ENCODE peak calls at places on chromosomes 7 and 10, in five cellular contexts. K is body of pancreas, E is pancreas, D is endodermal cell, C is left lung. J is an unnamed sample. For H3K4me1, the result is how much of the 10 kb centered on the place peaks cover.

GRCh38 chr10:33657154-33657900 is 322.9 kb upstream of the NRP1 start:
- DNase-seq in C (no peak), K (no peak), E (no peak), D (no peak), J (peak)

GRCh38 chr7:1920266-1920681 is 250.2 kb downstream of the ELFN1 start:
- DNase-seq in K (peak), E (no peak), D (no peak), C (no peak), J (no peak)

GRCh38 chr7:33578166-33578565 is 327.2 kb upstream of the BMPER start:
- DNase-seq in E (no peak), C (no peak), D (no peak), K (no peak), J (no peak)

GRCh38 chr7:157602581-157602980 is 265.8 kb downstream of the DNAJB6 start:
- DNase-seq in C (no peak), D (no peak), K (no peak), E (no peak), J (no peak)

GRCh38 chr10:109593686-109594085 is 329.6 kb downstream of the XPNPEP1 start:
- DNase-seq in E (no peak), C (no peak), D (no peak), K (no peak), J (no peak)

GRCh38 chr10:49633327-49634045 is 19.6 kb downstream of the CHAT start:
- DNase-seq in K (no peak), E (no peak), C (no peak), D (peak), J (no peak)

GRCh38 chr7:122532406-122533269 is 166.3 kb downstream of the RNF133 start:
- DNase-seq in C (no peak), K (no peak), D (peak), E (no peak), J (no peak)

GRCh38 chr7:22121702-22122474 is 176.2 kb upstream of the CDCA7L start:
- DNase-seq in C (no peak), K (no peak), E (no peak), D (no peak), J (no peak)

GRCh38 chr7:30702200-30702599 is 19.9 kb upstream of the CRHR2 start:
- DNase-seq in C (no peak), E (no peak), K (no peak), D (no peak), J (no peak)

GRCh38 chr10:26157734-26158133 is 58.8 kb upstream of the GAD2 start:
- DNase-seq in D (peak), K (no peak), C (no peak), E (no peak), J (no peak)

GRCh38 chr7:47095906-47096305 is 486.0 kb downstream of the TNS3 start:
- DNase-seq in D (no peak), K (no peak), E (no peak), C (no peak), J (no peak)

GRCh38 chr7:105934577-105935185 is 28.4 kb upstream of the CDHR3 start:
- DNase-seq in K (peak), D (peak), E (peak), C (no peak), J (peak)

GRCh38 chr7:42932861-42933591 is 850 bp downstream of the MRPL32 start:
- DNase-seq in D (peak), K (peak), E (peak), C (no peak), J (no peak)

GRCh38 chr10:114751856-114752255 is 69.7 kb upstream of the FHIP2A start:
- DNase-seq in K (no peak), E (no peak), C (no peak), D (no peak), J (no peak)

GRCh38 chr7:143480501-143480900 is 2.8 kb downstream of the TAS2R41 start:
- DNase-seq in K (no peak), C (no peak), D (no peak), E (no peak), J (no peak)

GRCh38 chr10:38127812-38128211 is 33.7 kb downstream of the ZNF37A start:
- DNase-seq in D (no peak), E (no peak), K (no peak), C (no peak), J (no peak)

GRCh38 chr7:55013851-55014250 is 5.0 kb upstream of the EGFR start:
- DNase-seq in K (no peak), C (no peak), D (no peak), E (no peak), J (no peak)

GRCh38 chr7:36575832-36576231 is 148.5 kb downstream of the AOAH start:
- DNase-seq in E (no peak), K (no peak), C (no peak), D (no peak), J (no peak)

GRCh38 chr10:6186894-6187256 is 15.9 kb upstream of the PFKFB3 start:
- DNase-seq in K (no peak), D (no peak), E (no peak), C (no peak), J (no peak)

GRCh38 chr7:47600199-47601118 is 18.5 kb upstream of the TNS3 start:
- DNase-seq in K (peak), E (no peak), D (no peak), C (no peak), J (no peak)

GRCh38 chr7:28272461-28272877 is 91.9 kb upstream of the JAZF1 start:
- DNase-seq in C (no peak), D (peak), K (peak), E (no peak), J (peak)

GRCh38 chr7:101823086-101823485 is 5.7 kb downstream of the CUX1 start:
- DNase-seq in C (no peak), D (no peak), K (peak), E (no peak), J (peak)

GRCh38 chr7:89064831-89065230 is 269.3 kb upstream of the TEX47 start:
- DNase-seq in E (no peak), C (no peak), K (no peak), D (no peak), J (no peak)

GRCh38 chr7:84117304-84117703 is 77.3 kb downstream of the SEMA3A start:
- DNase-seq in D (no peak), E (no peak), K (no peak), C (peak), J (no peak)

GRCh38 chr7:115763347-115763746 is 267.2 kb downstream of the TFEC start:
- DNase-seq in D (peak), E (no peak), C (no peak), K (no peak), J (peak)

GRCh38 chr10:31116226-31116625 is 84.6 kb upstream of the ZNF438 start:
- DNase-seq in D (no peak), K (no peak), C (no peak), E (no peak), J (no peak)

GRCh38 chr7:22864855-22865606 is 42.4 kb upstream of the TOMM7 start:
- DNase-seq in K (no peak), C (no peak), E (no peak), D (peak), J (peak)

GRCh38 chr10:133162910-133163856 is 3.2 kb downstream of the KNDC1 start:
- DNase-seq in E (no peak), C (peak), K (no peak), D (no peak), J (no peak)

GRCh38 chr7:28686418-28686800 is 271.7 kb downstream of the TRIL start:
- DNase-seq in K (peak), E (no peak), D (peak), C (no peak), J (no peak)

GRCh38 chr10:15690031-15690430 is 29.7 kb downstream of the ITGA8 start:
- DNase-seq in K (no peak), D (no peak), E (no peak), C (no peak), J (no peak)

GRCh38 chr10:133308431-133309110 is at the start of the genes TUBGCP2 and ZNF511:
- DNase-seq in K (peak), C (peak), E (peak), D (peak), J (peak)

GRCh38 chr7:30665043-30665442 is 17.2 kb downstream of the CRHR2 start:
- DNase-seq in D (no peak), C (no peak), E (no peak), K (no peak), J (no peak)

GRCh38 chr10:52747680-52748079 is 24.9 kb downstream of the MBL2 start:
- DNase-seq in E (no peak), C (no peak), K (no peak), D (no peak), J (no peak)

GRCh38 chr10:89535185-89536012 is at the start of gene SLC16A12:
- DNase-seq in E (peak), D (peak), K (peak), C (peak), J (peak)

GRCh38 chr7:151537818-151538561 is 18.3 kb upstream of the RHEB start:
- DNase-seq in K (no peak), E (no peak), C (no peak), D (no peak), J (no peak)

GRCh38 chr7:17660116-17660515 is 280.2 kb downstream of the SNX13 start:
- DNase-seq in E (no peak), K (no peak), D (no peak), C (no peak), J (no peak)

GRCh38 chr7:143042159-143042820 is 9.9 kb upstream of the OR6V1 start:
- DNase-seq in E (no peak), C (no peak), D (peak), K (no peak), J (no peak)

DNA sequence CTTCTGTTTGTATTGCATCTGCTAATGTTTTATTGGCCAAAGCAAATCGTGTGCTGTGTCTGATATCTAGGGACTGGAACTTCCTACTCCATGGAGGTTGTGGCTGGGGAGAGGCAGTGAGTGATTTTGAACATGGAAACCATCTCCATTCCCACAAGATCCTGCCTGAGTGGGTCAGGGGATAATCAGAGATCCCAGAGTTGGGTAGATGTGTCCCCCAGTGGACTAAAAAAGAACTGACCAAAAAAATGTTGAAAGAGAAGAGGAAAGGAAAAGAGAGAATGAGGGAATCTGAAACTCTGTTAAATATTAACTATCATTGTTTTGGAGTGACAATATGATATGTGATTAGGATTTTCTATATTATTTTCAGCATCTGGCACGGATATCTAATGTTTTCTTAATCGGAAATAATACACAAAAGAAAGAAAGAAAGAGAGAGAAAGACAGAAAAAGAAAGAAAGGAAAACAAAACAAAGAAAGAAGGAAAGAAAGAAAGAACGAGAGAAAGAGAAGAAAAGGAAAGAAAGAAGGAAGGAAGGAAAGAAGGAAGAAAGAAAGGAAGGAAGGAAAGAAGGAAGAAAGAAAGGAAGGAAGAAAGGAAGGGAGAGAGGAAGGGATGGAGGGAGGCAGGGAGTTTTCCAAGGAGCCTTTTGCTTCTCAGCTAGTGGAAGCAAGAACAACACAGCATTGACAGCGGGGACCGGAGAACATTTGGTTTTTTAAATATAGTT is 638.5 kb downstream of the CCSER2 start:
- DNase-seq in E (no peak), C (no peak), D (no peak), K (no peak), J (no peak)
- TF ChIP-seq CTCF in E (no peak), C (no peak), D (peak), K (peak), J (no peak)

DNA sequence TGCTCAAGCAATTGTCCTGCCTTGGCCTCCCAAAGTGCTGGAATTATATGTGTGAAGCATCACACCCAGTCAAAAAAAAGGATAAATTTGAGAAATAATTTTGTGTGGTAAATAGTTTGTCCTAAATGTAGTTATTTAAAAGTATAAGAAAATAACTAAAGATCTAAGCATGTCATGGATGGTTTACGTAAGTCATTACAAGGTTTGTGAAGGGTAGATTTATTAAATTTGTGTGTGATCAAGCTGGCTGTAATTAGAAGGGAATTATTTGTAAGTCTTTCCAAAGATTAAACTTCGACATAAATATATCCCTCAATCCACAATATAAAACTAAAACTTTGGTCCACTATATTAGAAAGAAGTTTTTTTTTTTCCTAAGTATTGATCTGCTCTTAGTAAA is 28.6 kb downstream of the ORC5 start:
- DNase-seq in E (no peak), K (no peak), C (no peak), D (no peak), J (no peak)
- H3K4me1 ChIP-seq in E (under half), K (under half), C (under half), D (under half), J (under half)

GRCh38 chr10:84204122-84204521 is 9.8 kb downstream of the CDHR1 start:
- DNase-seq in C (no peak), D (peak), E (no peak), K (no peak), J (no peak)
- TF ChIP-seq CTCF in C (no peak), D (peak), E (no peak), K (no peak), J (no peak)

DNA sequence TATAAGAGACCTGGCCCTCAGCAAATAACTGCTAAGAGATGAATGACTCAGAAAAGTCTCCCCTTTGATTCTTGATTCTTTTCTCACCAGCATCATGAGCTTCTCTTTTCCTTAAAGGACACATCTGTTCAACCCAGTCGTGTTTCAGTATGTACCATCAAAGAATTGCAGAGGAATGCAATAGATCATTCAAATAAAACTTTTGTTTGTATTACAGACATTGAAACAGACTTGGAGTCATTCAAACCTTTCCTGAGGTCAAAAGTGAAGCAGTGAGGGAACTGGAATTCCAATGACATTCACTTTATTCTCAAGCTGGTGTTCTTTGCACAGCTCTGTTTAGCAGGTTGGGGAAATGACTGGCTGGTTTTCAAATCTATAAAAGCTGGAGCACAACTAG is 598.2 kb upstream of the GHITM start:
- DNase-seq in E (no peak), C (no peak), K (no peak), D (no peak), J (no peak)
- H3K4me1 ChIP-seq in E (under half), C (under half), K (under half), D (under half), J (under half)

GRCh38 chr10:21860718-21861117 is 142.8 kb downstream of the DNAJC1 start:
- DNase-seq in K (no peak), C (no peak), E (no peak), D (no peak), J (no peak)

DNA sequence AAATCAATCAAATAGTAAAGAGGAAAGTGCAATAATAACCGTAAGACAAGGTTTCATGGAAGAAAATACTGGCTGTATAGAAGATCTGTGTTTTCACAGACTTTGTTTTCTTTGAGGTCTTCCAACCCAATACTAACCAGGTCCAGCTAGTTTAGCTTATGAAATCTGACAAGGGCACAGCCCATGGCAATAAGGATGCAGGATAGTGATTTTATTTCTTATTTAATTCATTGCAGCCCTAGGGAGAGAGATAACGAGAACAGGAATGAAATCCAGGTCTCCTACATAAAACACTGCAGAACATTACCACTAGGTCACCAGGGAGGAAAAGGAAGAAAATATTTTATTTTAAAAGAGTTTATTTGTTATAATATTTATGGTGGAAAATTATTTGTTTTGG is 145.1 kb downstream of the DNAJC1 start:
- DNase-seq in C (no peak), K (no peak), D (no peak), E (no peak), J (no peak)
- TF ChIP-seq CTCF in C (no peak), K (no peak), D (peak), E (no peak), J (no peak)

GRCh38 chr10:86234102-86234501 is 132.5 kb downstream of the GRID1 start:
- DNase-seq in K (no peak), E (no peak), D (no peak), C (no peak), J (no peak)

GRCh38 chr10:86231796-86232560 is 134.6 kb downstream of the GRID1 start:
- DNase-seq in C (no peak), K (no peak), E (no peak), D (no peak), J (no peak)

GRCh38 chr10:86234553-86235270 is 131.9 kb downstream of the GRID1 start:
- DNase-seq in K (no peak), C (no peak), E (no peak), D (peak), J (no peak)

GRCh38 chr10:86232646-86233045 is 133.9 kb downstream of the GRID1 start:
- DNase-seq in D (no peak), E (no peak), K (no peak), C (no peak), J (no peak)

GRCh38 chr10:86233131-86233530 is 133.5 kb downstream of the GRID1 start:
- DNase-seq in C (no peak), K (no peak), E (no peak), D (peak), J (peak)
- H3K4me1 ChIP-seq in C (under half), K (under half), E (under half), D (under half), J (under half)

GRCh38 chr7:93551063-93551895 is 23.2 kb downstream of the CALCR start:
- DNase-seq in D (no peak), K (peak), E (no peak), C (no peak), J (no peak)

GRCh38 chr7:93551931-93552330 is 22.6 kb downstream of the CALCR start:
- DNase-seq in K (no peak), C (no peak), D (no peak), E (no peak), J (no peak)

GRCh38 chr7:93544686-93545085 is 29.8 kb downstream of the CALCR start:
- DNase-seq in C (no peak), K (no peak), E (no peak), D (no peak), J (no peak)

DNA sequence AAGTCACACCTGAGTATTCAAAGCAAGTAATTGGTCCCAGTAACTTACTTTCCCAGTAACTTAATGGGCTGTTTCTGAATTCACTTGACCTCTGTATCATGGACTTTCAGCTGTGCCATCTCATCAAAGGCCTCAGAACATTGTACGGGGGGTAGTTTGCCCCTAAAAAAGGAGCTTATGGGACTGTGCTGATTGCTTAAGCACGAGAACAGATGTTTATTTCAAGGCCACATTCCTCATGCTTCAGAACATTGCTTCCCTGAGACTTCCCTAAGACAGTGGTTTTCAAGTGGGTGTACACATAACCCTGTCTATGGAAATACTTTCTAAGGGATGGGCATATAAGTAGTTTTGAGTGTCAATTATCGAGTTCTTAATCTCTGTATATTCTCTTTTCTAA is 26.8 kb downstream of the CALCR start:
- DNase-seq in E (no peak), K (no peak), D (no peak), C (no peak), J (no peak)
- TF ChIP-seq CTCF in E (no peak), K (no peak), D (no peak), C (no peak), J (no peak)

GRCh38 chr10:73577788-73578187 is 13.4 kb downstream of the USP54 start:
- DNase-seq in D (no peak), K (peak), C (no peak), E (peak), J (peak)

GRCh38 chr10:73581912-73582311 is 9.2 kb downstream of the USP54 start:
- DNase-seq in C (no peak), D (no peak), K (no peak), E (no peak), J (no peak)

GRCh38 chr10:73576890-73577591 is 14.1 kb downstream of the USP54 start:
- DNase-seq in D (no peak), E (no peak), K (no peak), C (no peak), J (no peak)

DNA sequence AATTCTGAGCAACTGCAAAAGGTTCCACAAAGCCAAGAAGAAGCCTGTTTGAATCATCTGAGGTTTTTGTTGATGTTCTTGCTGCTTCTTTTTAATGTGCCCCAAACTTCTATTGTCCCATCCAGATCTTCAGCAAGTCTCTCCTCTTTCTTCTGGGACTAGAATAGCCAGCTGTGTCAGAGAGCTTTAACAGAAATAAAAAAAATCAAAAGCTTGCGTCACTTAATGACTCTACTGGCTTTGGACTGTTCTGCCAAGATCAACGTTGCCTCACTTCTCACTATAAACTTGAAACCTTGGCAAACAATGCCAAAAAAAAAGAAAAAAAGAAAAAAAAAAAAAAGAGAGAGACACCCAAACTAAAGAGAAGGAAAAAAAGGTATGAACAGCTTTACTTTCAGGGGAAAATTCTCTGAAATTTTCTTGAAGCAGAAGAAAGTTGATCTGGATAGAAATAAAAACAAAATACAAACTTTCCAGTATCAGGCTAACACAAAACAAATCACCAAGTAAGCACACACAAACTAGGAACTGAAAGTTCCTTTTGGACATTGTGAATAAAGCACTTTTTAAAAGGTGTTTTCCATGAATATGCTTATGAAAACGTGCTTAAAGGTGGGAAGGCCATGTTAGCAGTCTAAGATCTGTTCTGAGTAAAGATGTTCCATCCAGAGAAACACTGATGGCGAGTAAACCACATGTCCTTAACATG is 14.8 kb downstream of the USP54 start:
- DNase-seq in E (peak), K (peak), C (no peak), D (no peak), J (no peak)
- H3K4me1 ChIP-seq in E (under half), K (half or more), C (under half), D (under half), J (under half)

J was measured in right lobe of liver.